ENCODE peak calls at places on chromosomes 1 and 21, in seven cellular contexts. S is bronchial epithelial cell; C is HEK293T; A is fibroblast of mammary gland; O is activated CD4-positive, CD25-positive, alpha-beta regulatory T cell; E is RPMI7951; D is stimulated activated CD8-positive, alpha-beta memory T cell treated with anti-CD3 and anti-CD28 coated beads, Interleukin-15, amount 100 ng/mL, for 4 hours. P is an unnamed sample.

GRCh38 chr1:226473325-226473724 is 65.4 kb upstream of the PARP1 start:
- DNase-seq in O (no peak), E (no peak), D (no peak), S (no peak), C (no peak), A (no peak), P (no peak)

GRCh38 chr1:85295006-85295431 is 18.6 kb upstream of the BCL10 start:
- DNase-seq in D (no peak), S (peak), C (no peak), E (peak), A (peak), O (no peak), P (no peak)

GRCh38 chr1:6852136-6852890 is 67.1 kb downstream of the CAMTA1 start:
- DNase-seq in S (peak), A (no peak), O (no peak), D (no peak), C (no peak), E (no peak), P (no peak)

GRCh38 chr1:201702936-201703335 is 126.0 kb upstream of the IPO9 start:
- DNase-seq in C (no peak), A (peak), D (no peak), S (no peak), E (peak), O (no peak), P (peak)

GRCh38 chr1:209674957-209675566 is at the start of gene G0S2:
- DNase-seq in D (no peak), E (peak), S (no peak), A (peak), O (no peak), C (peak), P (peak)

GRCh38 chr1:204463125-204464060 is 31.2 kb downstream of the PIK3C2B start:
- DNase-seq in A (peak), S (no peak), O (no peak), E (no peak), D (no peak), C (no peak), P (no peak)

GRCh38 chr1:208015255-208015654 is 104.3 kb upstream of the CD34 start:
- DNase-seq in A (no peak), E (no peak), O (no peak), D (no peak), C (no peak), S (no peak), P (no peak)

GRCh38 chr1:228342627-228343210 is 63.9 kb downstream of the TRIM11 start:
- DNase-seq in O (no peak), E (no peak), A (no peak), S (no peak), C (no peak), D (no peak), P (no peak)

GRCh38 chr1:201791051-201791774 is 37.7 kb upstream of the IPO9 start:
- DNase-seq in E (no peak), O (no peak), D (no peak), A (no peak), S (no peak), C (no peak), P (peak)

GRCh38 chr1:89974701-89975470 is 20.0 kb upstream of the ZNF326 start:
- DNase-seq in A (peak), C (no peak), O (no peak), D (no peak), S (no peak), E (peak), P (no peak)

GRCh38 chr1:16226495-16227179 is 10.3 kb downstream of the CPLANE2 start:
- DNase-seq in D (no peak), A (no peak), O (no peak), C (no peak), E (no peak), S (no peak), P (no peak)

GRCh38 chr21:27248791-27249190 is 281.9 kb upstream of the ADAMTS5 start:
- DNase-seq in E (no peak), S (no peak), C (no peak), O (no peak), D (no peak), A (peak), P (no peak)

GRCh38 chr21:37085726-37086125 is 12.7 kb downstream of the TTC3 start:
- DNase-seq in E (no peak), C (no peak), O (no peak), A (no peak), S (no peak), D (no peak), P (no peak)

GRCh38 chr1:218350909-218351616 is 5.9 kb downstream of the TGFB2 start:
- DNase-seq in S (peak), A (no peak), E (peak), D (no peak), O (no peak), C (no peak), P (no peak)

GRCh38 chr1:168443899-168444298 is 99.9 kb downstream of the XCL2 start:
- DNase-seq in S (no peak), E (no peak), C (no peak), O (no peak), A (no peak), D (no peak), P (no peak)

GRCh38 chr21:41868062-41868710 is 11.0 kb downstream of the PRDM15 start:
- DNase-seq in O (no peak), A (peak), S (no peak), D (no peak), C (no peak), E (peak), P (no peak)

GRCh38 chr21:31555741-31556191 is 103.7 kb upstream of the SOD1 start:
- DNase-seq in D (no peak), C (no peak), A (no peak), E (no peak), S (no peak), O (no peak), P (no peak)

GRCh38 chr1:28601696-28602095 is 9.6 kb downstream of the RAB42 start:
- DNase-seq in S (peak), D (no peak), O (no peak), A (peak), E (peak), C (no peak), P (no peak)

GRCh38 chr1:24415334-24415909 is at the start of gene NIPAL3:
- DNase-seq in D (peak), A (peak), C (peak), O (peak), E (peak), S (peak), P (peak)

GRCh38 chr1:31182352-31182751 is 57.3 kb downstream of the NKAIN1 start:
- DNase-seq in A (peak), E (peak), D (no peak), C (peak), S (peak), O (peak), P (no peak)

GRCh38 chr1:60637651-60638050 is 444.7 kb upstream of the NFIA start:
- DNase-seq in O (no peak), A (no peak), D (no peak), C (no peak), S (no peak), E (no peak), P (no peak)

GRCh38 chr1:18752409-18752808 is 107.1 kb downstream of the TAS1R2 start:
- DNase-seq in A (no peak), O (no peak), C (no peak), D (no peak), S (no peak), E (no peak), P (no peak)

GRCh38 chr1:2383576-2383975 is 7.8 kb downstream of the MORN1 start:
- DNase-seq in S (no peak), O (no peak), E (no peak), D (no peak), A (no peak), C (no peak), P (no peak)

GRCh38 chr21:34908424-34909055 is 140.6 kb downstream of the RUNX1 start:
- DNase-seq in D (no peak), C (no peak), E (no peak), A (peak), S (peak), O (no peak), P (no peak)

GRCh38 chr1:57867001-57867400 is 443.1 kb upstream of the DAB1 start:
- DNase-seq in S (no peak), O (no peak), A (no peak), E (no peak), D (no peak), C (no peak), P (no peak)

GRCh38 chr1:119286587-119287181 is 81.9 kb upstream of the HAO2 start:
- DNase-seq in D (no peak), A (peak), C (peak), O (no peak), E (peak), S (peak), P (peak)

GRCh38 chr1:53025034-53025777 is 36.8 kb upstream of the PODN start:
- DNase-seq in D (no peak), C (peak), S (peak), E (peak), A (peak), O (no peak), P (no peak)

GRCh38 chr1:181508486-181509165 is 25.3 kb downstream of the CACNA1E start:
- DNase-seq in A (peak), O (no peak), S (no peak), C (no peak), E (peak), D (no peak), P (no peak)